ENCODE peak calls at places on chromosomes 3 and 15, in seven cellular contexts. U, O, Y, D, K, W and N are unnamed samples.

GRCh38 chr3:62615258-62615840 is 242.0 kb upstream of the FEZF2 start:
- DNase-seq in U (no peak), O (no peak), Y (no peak), D (no peak), K (no peak), W (no peak), N (no peak)

GRCh38 chr15:73605759-73606423 is 27.3 kb downstream of the NPTN start:
- DNase-seq in U (no peak), O (no peak), Y (no peak), D (no peak), K (no peak), W (peak; percentile 14), N (no peak)

GRCh38 chr3:184154909-184155643 is at the start of gene DVL3:
- DNase-seq in U (peak; percentile 21), O (peak; percentile 63), Y (peak; percentile 96), D (peak; percentile 91), K (peak; percentile 20), W (peak; percentile 75), N (peak; percentile 46)

GRCh38 chr3:146156060-146156459 is 4.9 kb downstream of the PLOD2 start:
- DNase-seq in U (no peak), O (no peak), Y (no peak), D (no peak), K (no peak), W (peak; percentile 42), N (no peak)

GRCh38 chr3:60053518-60054265 is 1003.9 kb upstream of the CFAP20DC start:
- DNase-seq in U (no peak), O (no peak), Y (no peak), D (no peak), K (no peak), W (no peak), N (no peak)

GRCh38 chr3:194344012-194344411 is 7.1 kb downstream of the CPN2 start:
- DNase-seq in U (peak; percentile 62), O (peak; percentile 86), Y (peak; percentile 88), D (peak; percentile 82), K (peak; percentile 62), W (peak; percentile 83), N (peak; percentile 67)

GRCh38 chr15:39310633-39311032 is 270.2 kb upstream of the THBS1 start:
- DNase-seq in U (no peak), O (no peak), Y (no peak), D (no peak), K (no peak), W (no peak), N (no peak)

GRCh38 chr3:3237979-3238378 is 58.5 kb upstream of the CRBN start:
- DNase-seq in U (no peak), O (no peak), Y (no peak), D (no peak), K (no peak), W (no peak), N (no peak)

GRCh38 chr15:93973287-93973686 is 258.1 kb upstream of the MCTP2 start:
- DNase-seq in U (no peak), O (no peak), Y (no peak), D (no peak), K (no peak), W (no peak), N (no peak)

GRCh38 chr3:146493221-146493620 is 23.9 kb upstream of the PLSCR2 start:
- DNase-seq in U (no peak), O (no peak), Y (no peak), D (no peak), K (no peak), W (no peak), N (no peak)

DNA sequence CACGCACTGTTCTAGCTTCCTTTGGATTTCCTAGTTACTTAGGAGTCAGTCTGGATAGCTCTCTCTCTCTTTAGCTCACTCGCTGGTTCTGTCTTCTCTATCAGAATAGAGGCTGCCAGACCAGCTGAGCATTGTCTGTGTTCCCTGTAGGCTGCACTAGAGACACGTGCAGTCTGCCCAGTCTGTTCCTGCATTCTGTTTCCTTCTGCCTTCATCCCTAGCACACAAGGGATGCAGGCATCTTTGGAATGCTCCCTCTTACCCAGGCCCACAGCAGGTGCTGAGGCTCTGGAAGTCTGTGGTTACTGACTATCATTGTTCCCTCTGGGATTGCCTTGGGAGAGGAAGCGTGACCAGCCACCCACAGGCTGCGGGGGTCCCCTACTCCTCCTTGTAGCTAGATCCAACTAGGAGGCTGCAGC is 322.8 kb downstream of the ZNF621 start:
- DNase-seq in U (no peak), O (no peak), Y (no peak), D (no peak), K (no peak), W (no peak), N (no peak)
- TF ChIP-seq CTCF in U (no peak), O (no peak), Y (no peak), D (no peak), K (no peak), W (no peak), N (no peak)

GRCh38 chr3:155989536-155989935 is 119.1 kb downstream of the GMPS start:
- DNase-seq in U (no peak), O (no peak), Y (no peak), D (no peak), K (no peak), W (no peak), N (no peak)

GRCh38 chr3:155981669-155982068 is 111.2 kb downstream of the GMPS start:
- DNase-seq in U (no peak), O (no peak), Y (no peak), D (no peak), K (no peak), W (no peak), N (no peak)

GRCh38 chr3:155979746-155980145 is 109.3 kb downstream of the GMPS start:
- DNase-seq in U (no peak), O (no peak), Y (no peak), D (no peak), K (no peak), W (no peak), N (no peak)

GRCh38 chr3:155984791-155985417 is 114.5 kb downstream of the GMPS start:
- DNase-seq in U (peak; percentile 41), O (no peak), Y (no peak), D (no peak), K (no peak), W (no peak), N (no peak)

GRCh38 chr3:155983834-155984474 is 113.5 kb downstream of the GMPS start:
- DNase-seq in U (no peak), O (no peak), Y (no peak), D (no peak), K (no peak), W (no peak), N (no peak)
- TF ChIP-seq CTCF in U (no peak), O (no peak), Y (no peak), D (no peak), K (no peak), W (no peak), N (no peak)

DNA sequence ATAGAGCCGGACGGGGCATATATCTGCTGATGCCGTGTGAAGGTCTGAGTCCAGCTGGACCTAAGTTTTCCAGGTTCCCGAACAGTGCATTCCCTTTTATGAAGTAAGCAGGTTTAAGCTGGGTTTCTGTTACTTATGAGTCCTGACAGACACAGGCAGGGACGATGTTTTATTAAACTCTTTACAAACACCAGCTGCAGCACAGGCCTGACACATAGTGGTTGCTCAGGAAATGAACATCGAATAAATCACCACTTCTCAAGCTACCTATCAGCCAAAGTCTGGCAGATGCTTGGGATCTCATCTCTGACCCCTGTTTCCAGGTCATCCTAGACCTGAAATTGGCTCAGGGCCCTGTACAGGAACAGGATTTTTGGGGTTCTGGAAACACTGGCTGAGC is 50.9 kb upstream of the RAD18 start:
- DNase-seq in U (no peak), O (no peak), Y (no peak), D (no peak), K (no peak), W (no peak), N (no peak)
- TF ChIP-seq CTCF in U (no peak), O (no peak), Y (no peak), D (no peak), K (no peak), W (no peak), N (no peak)

DNA sequence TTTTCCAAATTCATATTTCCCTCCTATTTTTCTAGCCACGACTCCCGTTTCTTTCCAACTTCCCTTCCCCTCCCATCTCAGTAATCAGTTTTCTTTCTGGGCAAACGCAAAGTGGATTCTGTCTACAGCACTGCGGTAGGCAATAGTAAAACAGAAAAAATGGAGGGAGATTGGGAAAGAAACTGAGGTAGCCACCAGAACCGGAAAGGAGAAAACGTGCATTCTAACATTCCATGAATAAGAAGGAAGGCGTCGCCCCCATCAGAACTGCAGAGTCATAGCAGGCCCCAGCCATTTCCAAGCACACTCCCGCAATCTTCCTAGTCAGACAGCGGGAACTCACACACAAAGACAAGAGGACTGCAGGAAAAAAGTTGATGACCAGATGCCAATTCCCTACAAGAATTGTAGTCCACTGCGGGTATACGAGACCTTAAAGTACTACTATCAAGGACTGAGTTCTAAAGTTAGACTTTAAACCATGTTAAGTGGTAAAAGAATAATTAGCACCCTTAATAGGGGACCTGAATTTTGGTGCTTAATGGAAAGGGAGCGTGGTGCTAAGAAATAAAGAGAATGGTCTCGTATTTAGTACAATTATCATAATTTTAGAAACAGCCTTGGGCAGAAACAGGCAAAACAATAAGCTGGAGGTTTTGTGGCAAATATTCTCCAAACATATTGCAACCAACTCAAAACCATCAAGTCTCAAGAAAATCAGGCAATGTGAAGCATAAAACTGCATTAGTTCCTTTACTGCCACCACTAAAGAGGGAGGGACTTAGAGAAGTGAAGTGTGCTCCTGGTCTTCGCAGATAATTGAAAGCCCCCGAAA is 1.4 kb downstream of the PFN2 start:
- DNase-seq in U (no peak), O (peak; percentile 42), Y (no peak), D (no peak), K (no peak), W (peak; percentile 68), N (no peak)
- TF ChIP-seq CTCF in U (no peak), O (no peak), Y (no peak), D (peak; percentile 14), K (no peak), W (no peak), N (no peak)

GRCh38 chr15:28033443-28033842 is 65.7 kb downstream of the OCA2 start:
- DNase-seq in U (no peak), O (no peak), Y (no peak), D (no peak), K (no peak), W (no peak), N (no peak)
- TF ChIP-seq CTCF in U (no peak), O (no peak), Y (no peak), D (no peak), K (no peak), W (no peak), N (no peak)

GRCh38 chr15:71397377-71397776 is 282.1 kb downstream of the THSD4 start:
- DNase-seq in U (no peak), O (no peak), Y (no peak), D (peak; percentile 70), K (no peak), W (peak; percentile 58), N (no peak)
- TF ChIP-seq CTCF in U (no peak), O (no peak), Y (no peak), D (no peak), K (no peak), W (no peak), N (no peak)